ENCODE peak calls at places on chromosomes 5 and 9, in nine cellular contexts. One of them, this sample, is unnamed.

GRCh38 chr5:1704266-1704665 is 95.4 kb downstream of the MRPL36 start:
- DNase-seq in heart left ventricle: no peak
- DNase-seq in testis: no peak
- DNase-seq in iPS DF 6.9: no peak
- DNase-seq in heart right ventricle: no peak
- DNase-seq in suprapubic skin: no peak
- DNase-seq in CD8-positive, alpha-beta memory T cell: no peak
- DNase-seq in ovary: no peak
- DNase-seq in naive thymus-derived CD4-positive, alpha-beta T cell: no peak
- DNase-seq in this sample: no peak

GRCh38 chr5:151798674-151799073 is 26.9 kb downstream of the G3BP1 start:
- DNase-seq in heart left ventricle: no peak
- DNase-seq in testis: no peak
- DNase-seq in iPS DF 6.9: no peak
- DNase-seq in heart right ventricle: no peak
- DNase-seq in suprapubic skin: no peak
- DNase-seq in CD8-positive, alpha-beta memory T cell: no peak
- DNase-seq in ovary: no peak
- DNase-seq in naive thymus-derived CD4-positive, alpha-beta T cell: no peak
- DNase-seq in this sample: no peak

GRCh38 chr5:1034986-1035385 is 26.4 kb downstream of the NKD2 start:
- DNase-seq in heart left ventricle: no peak
- DNase-seq in testis: no peak
- DNase-seq in iPS DF 6.9: no peak
- DNase-seq in heart right ventricle: no peak
- DNase-seq in suprapubic skin: no peak
- DNase-seq in CD8-positive, alpha-beta memory T cell: no peak
- DNase-seq in ovary: no peak
- DNase-seq in naive thymus-derived CD4-positive, alpha-beta T cell: no peak
- DNase-seq in this sample: no peak

GRCh38 chr5:37825334-37825915 is 14.4 kb downstream of the GDNF start:
- DNase-seq in heart left ventricle: no peak
- DNase-seq in testis: no peak
- DNase-seq in iPS DF 6.9: no peak
- DNase-seq in heart right ventricle: no peak
- DNase-seq in suprapubic skin: no peak
- DNase-seq in CD8-positive, alpha-beta memory T cell: no peak
- DNase-seq in ovary: no peak
- DNase-seq in naive thymus-derived CD4-positive, alpha-beta T cell: no peak
- DNase-seq in this sample: no peak

GRCh38 chr9:31824860-31825259 is 559.6 kb upstream of the ACO1 start:
- DNase-seq in heart left ventricle: no peak
- DNase-seq in testis: no peak
- DNase-seq in iPS DF 6.9: no peak
- DNase-seq in heart right ventricle: no peak
- DNase-seq in suprapubic skin: no peak
- DNase-seq in CD8-positive, alpha-beta memory T cell: no peak
- DNase-seq in ovary: no peak
- DNase-seq in naive thymus-derived CD4-positive, alpha-beta T cell: no peak
- DNase-seq in this sample: no peak

GRCh38 chr5:83482961-83483360 is 11.4 kb downstream of the VCAN start:
- DNase-seq in heart left ventricle: no peak
- DNase-seq in testis: no peak
- DNase-seq in iPS DF 6.9: no peak
- DNase-seq in heart right ventricle: no peak
- DNase-seq in suprapubic skin: no peak
- DNase-seq in CD8-positive, alpha-beta memory T cell: no peak
- DNase-seq in ovary: no peak
- DNase-seq in naive thymus-derived CD4-positive, alpha-beta T cell: no peak
- DNase-seq in this sample: no peak

GRCh38 chr5:33310471-33310870 is 130.3 kb upstream of the TARS1 start:
- DNase-seq in heart left ventricle: no peak
- DNase-seq in testis: no peak
- DNase-seq in iPS DF 6.9: no peak
- DNase-seq in heart right ventricle: no peak
- DNase-seq in suprapubic skin: no peak
- DNase-seq in CD8-positive, alpha-beta memory T cell: no peak
- DNase-seq in ovary: no peak
- DNase-seq in naive thymus-derived CD4-positive, alpha-beta T cell: no peak
- DNase-seq in this sample: no peak

GRCh38 chr5:153511632-153512031 is 21.2 kb downstream of the GRIA1 start:
- DNase-seq in heart left ventricle: no peak
- DNase-seq in testis: no peak
- DNase-seq in iPS DF 6.9: no peak
- DNase-seq in heart right ventricle: no peak
- DNase-seq in suprapubic skin: no peak
- DNase-seq in CD8-positive, alpha-beta memory T cell: no peak
- DNase-seq in ovary: no peak
- DNase-seq in naive thymus-derived CD4-positive, alpha-beta T cell: no peak
- DNase-seq in this sample: no peak

GRCh38 chr5:93010626-93011025 is 570.4 kb downstream of the NR2F1-AS1 start:
- DNase-seq in heart left ventricle: no peak
- DNase-seq in testis: no peak
- DNase-seq in iPS DF 6.9: no peak
- DNase-seq in heart right ventricle: no peak
- DNase-seq in suprapubic skin: no peak
- DNase-seq in CD8-positive, alpha-beta memory T cell: no peak
- DNase-seq in ovary: no peak
- DNase-seq in naive thymus-derived CD4-positive, alpha-beta T cell: no peak
- DNase-seq in this sample: no peak

GRCh38 chr5:157088342-157088990 is 20.4 kb downstream of the HAVCR2 start:
- DNase-seq in heart left ventricle: no peak
- DNase-seq in testis: no peak
- DNase-seq in iPS DF 6.9: no peak
- DNase-seq in heart right ventricle: no peak
- DNase-seq in suprapubic skin: no peak
- DNase-seq in CD8-positive, alpha-beta memory T cell: no peak
- DNase-seq in ovary: no peak
- DNase-seq in naive thymus-derived CD4-positive, alpha-beta T cell: no peak
- DNase-seq in this sample: no peak

GRCh38 chr9:114378883-114379282 is 8.9 kb downstream of the AKNA start:
- DNase-seq in heart left ventricle: no peak
- DNase-seq in testis: no peak
- DNase-seq in iPS DF 6.9: no peak
- DNase-seq in heart right ventricle: no peak
- DNase-seq in suprapubic skin: no peak
- DNase-seq in CD8-positive, alpha-beta memory T cell: no peak
- DNase-seq in ovary: no peak
- DNase-seq in naive thymus-derived CD4-positive, alpha-beta T cell: no peak
- DNase-seq in this sample: no peak

GRCh38 chr9:131585375-131585774 is 40.1 kb downstream of the PRRT1B start:
- DNase-seq in heart left ventricle: no peak
- DNase-seq in testis: no peak
- DNase-seq in iPS DF 6.9: no peak
- DNase-seq in heart right ventricle: no peak
- DNase-seq in suprapubic skin: no peak
- DNase-seq in CD8-positive, alpha-beta memory T cell: peak; percentile 43
- DNase-seq in ovary: no peak
- DNase-seq in naive thymus-derived CD4-positive, alpha-beta T cell: peak; percentile 45
- DNase-seq in this sample: no peak

GRCh38 chr9:84357235-84357634 is 16.7 kb upstream of the SLC28A3 start:
- DNase-seq in heart left ventricle: no peak
- DNase-seq in testis: no peak
- DNase-seq in iPS DF 6.9: no peak
- DNase-seq in heart right ventricle: no peak
- DNase-seq in suprapubic skin: no peak
- DNase-seq in CD8-positive, alpha-beta memory T cell: no peak
- DNase-seq in ovary: no peak
- DNase-seq in naive thymus-derived CD4-positive, alpha-beta T cell: no peak
- DNase-seq in this sample: no peak

GRCh38 chr5:171989946-171990712 is 16.3 kb downstream of the FBXW11 start:
- DNase-seq in heart left ventricle: no peak
- DNase-seq in testis: no peak
- DNase-seq in iPS DF 6.9: no peak
- DNase-seq in heart right ventricle: no peak
- DNase-seq in suprapubic skin: no peak
- DNase-seq in CD8-positive, alpha-beta memory T cell: no peak
- DNase-seq in ovary: no peak
- DNase-seq in naive thymus-derived CD4-positive, alpha-beta T cell: no peak
- DNase-seq in this sample: no peak

GRCh38 chr5:126056851-126057622 is 366.2 kb upstream of the GRAMD2B start:
- DNase-seq in heart left ventricle: no peak
- DNase-seq in testis: no peak
- DNase-seq in iPS DF 6.9: peak; percentile 96
- DNase-seq in heart right ventricle: no peak
- DNase-seq in suprapubic skin: no peak
- DNase-seq in CD8-positive, alpha-beta memory T cell: no peak
- DNase-seq in ovary: no peak
- DNase-seq in naive thymus-derived CD4-positive, alpha-beta T cell: no peak
- DNase-seq in this sample: no peak
- H3K27ac ChIP-seq in heart left ventricle: no peak overlapping the region
- H3K27ac ChIP-seq in testis: no peak overlapping the region
- H3K27ac ChIP-seq in iPS DF 6.9: peak overlapping the region; percentile 89
- H3K27ac ChIP-seq in heart right ventricle: no peak overlapping the region
- H3K27ac ChIP-seq in suprapubic skin: no peak overlapping the region
- H3K27ac ChIP-seq in CD8-positive, alpha-beta memory T cell: no peak overlapping the region
- H3K27ac ChIP-seq in ovary: no peak overlapping the region
- H3K27ac ChIP-seq in naive thymus-derived CD4-positive, alpha-beta T cell: no peak overlapping the region
- H3K27ac ChIP-seq in this sample: no peak overlapping the region

GRCh38 chr5:147482426-147483196 is 27.3 kb downstream of the DPYSL3 start:
- DNase-seq in heart left ventricle: no peak
- DNase-seq in testis: no peak
- DNase-seq in iPS DF 6.9: no peak
- DNase-seq in heart right ventricle: no peak
- DNase-seq in suprapubic skin: no peak
- DNase-seq in CD8-positive, alpha-beta memory T cell: no peak
- DNase-seq in ovary: no peak
- DNase-seq in naive thymus-derived CD4-positive, alpha-beta T cell: no peak
- DNase-seq in this sample: no peak

GRCh38 chr5:147481857-147482256 is 28.0 kb downstream of the DPYSL3 start:
- DNase-seq in heart left ventricle: no peak
- DNase-seq in testis: no peak
- DNase-seq in iPS DF 6.9: no peak
- DNase-seq in heart right ventricle: no peak
- DNase-seq in suprapubic skin: no peak
- DNase-seq in CD8-positive, alpha-beta memory T cell: no peak
- DNase-seq in ovary: no peak
- DNase-seq in naive thymus-derived CD4-positive, alpha-beta T cell: no peak
- DNase-seq in this sample: no peak

GRCh38 chr5:147483197-147483790 is 26.6 kb downstream of the DPYSL3 start:
- DNase-seq in heart left ventricle: no peak
- DNase-seq in testis: no peak
- DNase-seq in iPS DF 6.9: no peak
- DNase-seq in heart right ventricle: no peak
- DNase-seq in suprapubic skin: no peak
- DNase-seq in CD8-positive, alpha-beta memory T cell: no peak
- DNase-seq in ovary: no peak
- DNase-seq in naive thymus-derived CD4-positive, alpha-beta T cell: no peak
- DNase-seq in this sample: no peak

GRCh38 chr5:147479949-147480348 is 29.9 kb downstream of the DPYSL3 start:
- DNase-seq in heart left ventricle: no peak
- DNase-seq in testis: no peak
- DNase-seq in iPS DF 6.9: no peak
- DNase-seq in heart right ventricle: no peak
- DNase-seq in suprapubic skin: no peak
- DNase-seq in CD8-positive, alpha-beta memory T cell: no peak
- DNase-seq in ovary: no peak
- DNase-seq in naive thymus-derived CD4-positive, alpha-beta T cell: no peak
- DNase-seq in this sample: no peak

GRCh38 chr5:147481376-147481775 is 28.5 kb downstream of the DPYSL3 start:
- DNase-seq in heart left ventricle: no peak
- DNase-seq in testis: no peak
- DNase-seq in iPS DF 6.9: no peak
- DNase-seq in heart right ventricle: no peak
- DNase-seq in suprapubic skin: no peak
- DNase-seq in CD8-positive, alpha-beta memory T cell: no peak
- DNase-seq in ovary: no peak
- DNase-seq in naive thymus-derived CD4-positive, alpha-beta T cell: no peak
- DNase-seq in this sample: no peak
- H3K27ac ChIP-seq in heart left ventricle: peak overlapping the region; percentile 73
- H3K27ac ChIP-seq in testis: no peak overlapping the region
- H3K27ac ChIP-seq in iPS DF 6.9: no peak overlapping the region
- H3K27ac ChIP-seq in heart right ventricle: peak overlapping the region; percentile 93
- H3K27ac ChIP-seq in suprapubic skin: no peak overlapping the region
- H3K27ac ChIP-seq in CD8-positive, alpha-beta memory T cell: no peak overlapping the region
- H3K27ac ChIP-seq in ovary: no peak overlapping the region
- H3K27ac ChIP-seq in naive thymus-derived CD4-positive, alpha-beta T cell: no peak overlapping the region
- H3K27ac ChIP-seq in this sample: peak overlapping the region; percentile 76

GRCh38 chr9:129406278-129407225 is 214.3 kb downstream of the C9orf50 start:
- DNase-seq in heart left ventricle: no peak
- DNase-seq in testis: no peak
- DNase-seq in iPS DF 6.9: no peak
- DNase-seq in heart right ventricle: no peak
- DNase-seq in suprapubic skin: no peak
- DNase-seq in CD8-positive, alpha-beta memory T cell: no peak
- DNase-seq in ovary: no peak
- DNase-seq in naive thymus-derived CD4-positive, alpha-beta T cell: no peak
- DNase-seq in this sample: no peak
- H3K27ac ChIP-seq in heart left ventricle: no peak overlapping the region
- H3K27ac ChIP-seq in testis: no peak overlapping the region
- H3K27ac ChIP-seq in iPS DF 6.9: no peak overlapping the region
- H3K27ac ChIP-seq in heart right ventricle: no peak overlapping the region
- H3K27ac ChIP-seq in suprapubic skin: no peak overlapping the region
- H3K27ac ChIP-seq in CD8-positive, alpha-beta memory T cell: peak overlapping the region; percentile 47
- H3K27ac ChIP-seq in ovary: no peak overlapping the region
- H3K27ac ChIP-seq in naive thymus-derived CD4-positive, alpha-beta T cell: no peak overlapping the region
- H3K27ac ChIP-seq in this sample: no peak overlapping the region

DNA sequence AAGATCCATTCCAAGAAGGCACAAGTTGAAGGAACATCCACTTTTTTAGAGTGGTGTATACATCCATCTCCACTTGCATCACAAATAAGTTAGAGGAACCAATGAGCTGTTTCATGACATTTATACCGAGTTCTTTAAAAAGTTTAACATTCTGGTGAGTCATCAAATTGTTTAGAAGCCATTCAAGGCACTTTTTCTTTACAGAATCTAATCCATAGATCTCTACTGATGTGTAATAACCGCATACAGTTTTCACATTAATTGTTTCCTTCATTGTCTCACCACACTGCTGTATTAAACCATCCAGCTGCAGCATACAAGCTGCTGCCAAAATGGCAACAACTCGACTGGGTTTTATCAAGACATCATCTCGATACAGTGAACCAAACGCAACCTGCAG is 754 bp downstream of the GMCL2 start:
- DNase-seq in heart left ventricle: no peak
- DNase-seq in testis: no peak
- DNase-seq in iPS DF 6.9: no peak
- DNase-seq in heart right ventricle: no peak
- DNase-seq in suprapubic skin: no peak
- DNase-seq in CD8-positive, alpha-beta memory T cell: no peak
- DNase-seq in ovary: no peak
- DNase-seq in naive thymus-derived CD4-positive, alpha-beta T cell: no peak
- DNase-seq in this sample: no peak
- H3K27ac ChIP-seq in heart left ventricle: no peak overlapping the region
- H3K27ac ChIP-seq in testis: no peak overlapping the region
- H3K27ac ChIP-seq in iPS DF 6.9: no peak overlapping the region
- H3K27ac ChIP-seq in heart right ventricle: no peak overlapping the region
- H3K27ac ChIP-seq in suprapubic skin: no peak overlapping the region
- H3K27ac ChIP-seq in CD8-positive, alpha-beta memory T cell: no peak overlapping the region
- H3K27ac ChIP-seq in ovary: no peak overlapping the region
- H3K27ac ChIP-seq in naive thymus-derived CD4-positive, alpha-beta T cell: no peak overlapping the region
- H3K27ac ChIP-seq in this sample: no peak overlapping the region

GRCh38 chr9:121853617-121854395 is 202.4 kb downstream of the DAB2IP start:
- DNase-seq in heart left ventricle: no peak
- DNase-seq in testis: peak; percentile 13
- DNase-seq in iPS DF 6.9: no peak
- DNase-seq in heart right ventricle: no peak
- DNase-seq in suprapubic skin: no peak
- DNase-seq in CD8-positive, alpha-beta memory T cell: no peak
- DNase-seq in ovary: peak; percentile 43
- DNase-seq in naive thymus-derived CD4-positive, alpha-beta T cell: no peak
- DNase-seq in this sample: no peak
- H3K27ac ChIP-seq in heart left ventricle: no peak overlapping the region
- H3K27ac ChIP-seq in testis: peak overlapping the region; percentile 88
- H3K27ac ChIP-seq in iPS DF 6.9: no peak overlapping the region
- H3K27ac ChIP-seq in heart right ventricle: no peak overlapping the region
- H3K27ac ChIP-seq in suprapubic skin: no peak overlapping the region
- H3K27ac ChIP-seq in CD8-positive, alpha-beta memory T cell: no peak overlapping the region
- H3K27ac ChIP-seq in ovary: peak overlapping the region; percentile 61
- H3K27ac ChIP-seq in naive thymus-derived CD4-positive, alpha-beta T cell: no peak overlapping the region
- H3K27ac ChIP-seq in this sample: no peak overlapping the region

GRCh38 chr5:112475747-112476435 is 56.8 kb upstream of the EPB41L4A start:
- DNase-seq in heart left ventricle: no peak
- DNase-seq in testis: no peak
- DNase-seq in iPS DF 6.9: no peak
- DNase-seq in heart right ventricle: no peak
- DNase-seq in suprapubic skin: no peak
- DNase-seq in CD8-positive, alpha-beta memory T cell: no peak
- DNase-seq in ovary: no peak
- DNase-seq in naive thymus-derived CD4-positive, alpha-beta T cell: no peak
- DNase-seq in this sample: no peak
- H3K27ac ChIP-seq in heart left ventricle: no peak overlapping the region
- H3K27ac ChIP-seq in testis: no peak overlapping the region
- H3K27ac ChIP-seq in iPS DF 6.9: no peak overlapping the region
- H3K27ac ChIP-seq in heart right ventricle: peak overlapping the region; percentile 52
- H3K27ac ChIP-seq in suprapubic skin: no peak overlapping the region
- H3K27ac ChIP-seq in CD8-positive, alpha-beta memory T cell: no peak overlapping the region
- H3K27ac ChIP-seq in ovary: no peak overlapping the region
- H3K27ac ChIP-seq in naive thymus-derived CD4-positive, alpha-beta T cell: no peak overlapping the region
- H3K27ac ChIP-seq in this sample: no peak overlapping the region

This sample was measured in aorta.